ENCODE peak calls at places on chromosomes 16 and 17, in four cellular contexts. D, N, K and R are unnamed samples.

GRCh38 chr16:85631802-85632393 is 18.8 kb downstream of the GSE1 start:
- DNase-seq in N (no peak), D (no peak), K (no peak), R (no peak)

GRCh38 chr16:87608400-87608985 is 6.2 kb downstream of the JPH3 start:
- DNase-seq in N (no peak), K (peak; percentile 96), D (peak; percentile 93), R (peak; percentile 91)

GRCh38 chr16:26133401-26133800 is 441.6 kb downstream of the HS3ST4 start:
- DNase-seq in K (no peak), N (no peak), D (peak; percentile 70), R (peak; percentile 81)

GRCh38 chr16:63720848-63721247 is 1401.0 kb downstream of the CDH11 start:
- DNase-seq in D (no peak), N (no peak), K (no peak), R (no peak)

GRCh38 chr16:81531415-81531814 is 86.8 kb downstream of the CMIP start:
- DNase-seq in N (no peak), K (no peak), D (no peak), R (no peak)

GRCh38 chr16:11052080-11052808 is 107.9 kb downstream of the CLEC16A start:
- DNase-seq in K (no peak), N (no peak), D (no peak), R (no peak)

GRCh38 chr16:24538756-24539294 is 541 bp upstream of the RBBP6 start:
- DNase-seq in D (no peak), K (no peak), N (no peak), R (no peak)

GRCh38 chr17:39213852-39214251 is 11.9 kb downstream of the STAC2 start:
- DNase-seq in K (peak; percentile 79), N (no peak), D (no peak), R (peak; percentile 96)

GRCh38 chr16:56424791-56425438 is 430 bp downstream of the AMFR start:
- DNase-seq in N (no peak), D (peak; percentile 38), K (peak; percentile 79), R (peak; percentile 69)

GRCh38 chr16:25080420-25081131 is 31.0 kb upstream of the LCMT1 start:
- DNase-seq in D (no peak), N (no peak), K (no peak), R (no peak)

GRCh38 chr16:46638947-46639925 is 18.1 kb upstream of the SHCBP1 start:
- DNase-seq in K (peak; percentile 13), N (no peak), D (no peak), R (no peak)

GRCh38 chr17:39380144-39380543 is 21.3 kb downstream of the FBXL20 start:
- DNase-seq in D (no peak), N (no peak), K (no peak), R (no peak)

GRCh38 chr16:78788276-78788675 is 688.8 kb downstream of the WWOX start:
- DNase-seq in N (no peak), D (peak; percentile 91), K (no peak), R (peak; percentile 90)

GRCh38 chr17:78272181-78272913 is 40.9 kb downstream of the TMEM235 start:
- DNase-seq in N (no peak), D (peak; percentile 94), K (peak; percentile 95), R (peak; percentile 97)

GRCh38 chr17:64326420-64327054 is 63.5 kb upstream of the TEX2 start:
- DNase-seq in N (no peak), D (no peak), K (no peak), R (no peak)

GRCh38 chr16:252366-253337 is 18.0 kb downstream of the FAM234A start:
- DNase-seq in N (no peak), K (no peak), D (no peak), R (no peak)

GRCh38 chr17:21042434-21043295 is at the start of gene USP22:
- DNase-seq in D (peak; percentile 55), K (peak; percentile 100), N (peak; percentile 84), R (peak; percentile 100)

GRCh38 chr17:77690271-77691161 is 268.0 kb upstream of the TNRC6C start:
- DNase-seq in N (no peak), D (no peak), K (peak; percentile 33), R (peak; percentile 61)

GRCh38 chr17:64230551-64231408 is 32.3 kb downstream of the TEX2 start:
- DNase-seq in N (no peak), K (no peak), D (no peak), R (peak; percentile 90)

GRCh38 chr17:78307887-78308633 is 51.8 kb downstream of the SOCS3 start:
- DNase-seq in D (peak; percentile 93), K (peak; percentile 90), N (no peak), R (peak; percentile 93)

GRCh38 chr16:23501291-23501690 is 9.0 kb downstream of the GGA2 start:
- DNase-seq in D (no peak), K (no peak), N (no peak), R (no peak)

GRCh38 chr17:74502866-74503265 is 28.4 kb downstream of the CD300LB start:
- DNase-seq in N (no peak), K (no peak), D (no peak), R (peak; percentile 21)

GRCh38 chr16:4347010-4347409 is 4.1 kb downstream of the PAM16 start:
- DNase-seq in K (no peak), D (no peak), N (no peak), R (no peak)

GRCh38 chr16:86481607-86482006 is 28.7 kb upstream of the FOXF1 start:
- DNase-seq in N (no peak), D (no peak), K (no peak), R (no peak)

GRCh38 chr17:73309727-73310555 is 1.9 kb downstream of the CDC42EP4 start:
- DNase-seq in D (peak; percentile 66), N (no peak), K (peak; percentile 81), R (no peak)

GRCh38 chr16:56479469-56479868 is 28.1 kb downstream of the OGFOD1 start:
- DNase-seq in K (peak; percentile 43), D (no peak), N (no peak), R (no peak)

GRCh38 chr16:88468289-88469129 is 15.4 kb downstream of the ZFPM1 start:
- DNase-seq in D (peak; percentile 81), K (peak; percentile 97), N (no peak), R (peak; percentile 93)

GRCh38 chr16:17744903-17745581 is 274.3 kb upstream of the XYLT1 start:
- DNase-seq in K (peak; percentile 75), N (no peak), D (peak; percentile 32), R (no peak)